ENCODE peak calls at places on chromosome 2, in five cellular contexts. J is HCT116, X is epithelial cell of esophagus, H is lower leg skin, M is cardiac muscle cell. E is an unnamed sample.

GRCh38 chr2:141482697-141483096 is 648.1 kb downstream of the LRP1B start:
- DNase-seq in J (no peak), X (no peak), H (no peak), M (no peak), E (no peak)

GRCh38 chr2:58762176-58762781 is 521.2 kb upstream of the FANCL start:
- DNase-seq in J (peak), X (peak), H (no peak), M (peak), E (peak)

GRCh38 chr2:150272404-150272803 is 215.1 kb downstream of the RND3 start:
- DNase-seq in J (no peak), X (no peak), H (no peak), M (no peak), E (no peak)

GRCh38 chr2:39735648-39736047 is 43.4 kb downstream of the THUMPD2 start:
- DNase-seq in J (no peak), X (no peak), H (no peak), M (no peak), E (no peak)

GRCh38 chr2:117308861-117309770 is 505.4 kb upstream of the DDX18 start:
- DNase-seq in J (no peak), X (no peak), H (no peak), M (no peak), E (no peak)

GRCh38 chr2:146893500-146894041 is 951.3 kb upstream of the ACVR2A start:
- DNase-seq in J (no peak), X (peak), H (no peak), M (no peak), E (no peak)

GRCh38 chr2:64899081-64899865 is 89.9 kb upstream of the SLC1A4 start:
- DNase-seq in J (no peak), X (no peak), H (peak), M (no peak), E (no peak)

GRCh38 chr2:241456546-241456945 is 51.8 kb downstream of the STK25 start:
- DNase-seq in J (no peak), X (no peak), H (no peak), M (no peak), E (no peak)

GRCh38 chr2:54115284-54116137 is at the start of gene ACYP2:
- DNase-seq in J (peak), X (peak), H (peak), M (peak), E (peak)
- TF ChIP-seq CTCF in J (no peak), X (peak), H (no peak), M (peak), E (peak)

GRCh38 chr2:19041773-19042172 is 316.6 kb downstream of the OSR1 start:
- DNase-seq in J (no peak), X (no peak), H (no peak), M (no peak), E (no peak)
- H3K4me3 ChIP-seq in J (no peak), X (no peak), H (no peak), M (no peak), E (no peak)

DNA sequence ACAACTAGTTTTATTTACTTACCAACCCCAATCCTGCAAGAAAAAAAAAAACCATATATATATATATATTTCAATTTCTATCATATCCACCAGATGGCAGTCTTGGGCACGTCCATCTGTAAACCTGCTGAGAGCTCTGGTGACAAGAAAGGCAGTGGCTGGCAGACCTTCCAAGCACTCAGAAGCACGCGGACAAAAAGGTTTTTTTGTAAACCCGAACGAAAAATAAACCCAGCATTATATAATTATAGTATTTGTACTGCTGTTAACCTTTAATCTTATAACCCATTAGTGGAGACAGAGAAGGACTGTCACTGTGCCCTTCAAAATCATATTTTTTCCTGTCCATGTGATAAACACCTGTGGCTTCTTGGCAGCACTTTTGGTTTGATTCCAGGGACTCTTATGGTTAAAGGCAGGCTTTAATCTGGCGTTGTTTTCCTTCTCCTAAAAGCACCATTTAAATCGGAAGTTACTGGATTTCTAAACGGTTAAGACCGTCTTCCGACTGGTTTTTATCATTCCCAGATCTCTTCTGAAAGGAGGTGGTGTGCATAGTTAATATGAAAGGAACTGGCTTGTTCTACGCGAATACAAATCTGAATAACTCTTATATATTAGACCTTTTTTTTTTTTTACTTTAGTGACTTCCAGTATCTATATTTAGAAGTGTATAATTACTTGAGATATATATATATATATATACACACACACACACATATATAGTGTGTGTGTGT is 31.0 kb upstream of the SLC3A1 start:
- DNase-seq in J (peak), X (peak), H (no peak), M (peak), E (peak)
- TF ChIP-seq CTCF in J (peak), X (peak), H (no peak), M (peak), E (peak)

GRCh38 chr2:133360882-133361281 is 207.4 kb downstream of the NCKAP5 start:
- DNase-seq in J (no peak), X (no peak), H (no peak), M (no peak), E (no peak)
- H3K4me3 ChIP-seq in J (no peak), X (no peak), H (no peak), M (no peak), E (no peak)

GRCh38 chr2:172227719-172228118 is 125.0 kb upstream of the DLX2 start:
- DNase-seq in J (no peak), X (no peak), H (peak), M (no peak), E (no peak)

GRCh38 chr2:172229125-172229524 is 126.4 kb upstream of the DLX2 start:
- DNase-seq in J (no peak), X (no peak), H (peak), M (no peak), E (no peak)

GRCh38 chr2:172225786-172226185 is 123.1 kb upstream of the DLX2 start:
- DNase-seq in J (no peak), X (no peak), H (peak), M (no peak), E (no peak)

GRCh38 chr2:172228177-172228785 is 125.6 kb upstream of the DLX2 start:
- DNase-seq in J (no peak), X (peak), H (peak), M (no peak), E (no peak)

DNA sequence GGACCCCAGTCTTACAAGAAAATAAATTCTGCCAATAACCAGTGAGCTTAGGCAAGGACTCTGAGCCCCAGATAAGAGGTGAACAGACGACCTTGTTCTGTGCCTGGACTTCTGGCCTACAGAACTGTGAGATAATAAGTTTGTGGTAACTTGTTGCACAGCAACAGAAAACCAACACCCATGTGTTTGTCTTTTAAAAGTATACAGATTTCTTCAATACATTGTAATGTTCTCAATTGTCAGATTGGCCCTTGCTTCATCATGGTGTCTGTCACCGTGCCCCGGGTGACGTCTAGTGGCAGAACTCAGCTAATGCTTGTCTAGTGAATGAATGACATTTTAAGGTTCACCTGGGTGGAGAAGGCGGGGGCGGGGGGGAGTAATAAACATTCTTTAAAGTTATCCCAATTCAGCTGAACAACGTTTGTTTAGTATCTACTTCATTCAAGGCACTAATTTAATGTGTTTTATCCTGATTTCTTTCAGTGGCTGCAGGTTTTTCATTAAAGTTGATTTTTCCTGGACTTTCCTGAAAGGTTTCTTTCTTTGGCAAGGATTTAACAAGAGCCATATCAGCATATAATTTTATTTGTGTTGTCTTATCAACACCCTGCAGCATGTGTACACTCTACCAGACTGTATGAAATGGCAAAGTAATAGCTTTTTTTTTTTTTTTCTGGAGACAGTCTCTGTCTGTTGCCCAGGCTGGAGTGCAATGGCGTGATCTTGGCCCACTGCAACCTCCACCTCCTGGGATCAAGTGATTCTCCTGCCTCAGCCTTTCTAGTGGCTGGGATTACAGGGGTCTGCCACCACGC is 123.8 kb upstream of the DLX2 start:
- DNase-seq in J (no peak), X (peak), H (peak), M (no peak), E (no peak)
- TF ChIP-seq CTCF in J (peak), X (peak), H (no peak), M (no peak), E (no peak)

GRCh38 chr2:170821631-170822291 is 5.1 kb downstream of the GAD1 start:
- DNase-seq in J (no peak), X (no peak), H (peak), M (no peak), E (no peak)
- H3K4me3 ChIP-seq in J (no peak), X (no peak), H (no peak), M (no peak), E (no peak)